ENCODE peak calls at places on chromosomes 5 and 9, in eight cellular contexts. X, R, T, N, P, M, G and C are unnamed samples. For H3K27me3, the result is how much of the 10 kb centered on the place peaks cover.

GRCh38 chr5:146313027-146313426 is 25.6 kb upstream of the POU4F3 start:
- DNase-seq in X (no peak), R (no peak), T (no peak), N (no peak), P (peak), M (no peak), G (no peak), C (no peak)

GRCh38 chr9:32378496-32378895 is 5.9 kb upstream of the ACO1 start:
- DNase-seq in X (peak), R (peak), T (peak), N (peak), P (peak), M (peak), G (peak), C (peak)

GRCh38 chr5:174735498-174736350 is 11.3 kb downstream of the MSX2 start:
- DNase-seq in X (peak), R (peak), T (no peak), N (peak), P (no peak), M (peak), G (peak), C (peak)

GRCh38 chr9:128555180-128555721 is 2.9 kb downstream of the SPTAN1 start:
- DNase-seq in X (peak), R (peak), T (peak), N (no peak), P (no peak), M (peak), G (peak), C (peak)

GRCh38 chr9:128633601-128634000 is 23.0 kb downstream of the DYNC2I2 start:
- DNase-seq in X (no peak), R (no peak), T (no peak), N (no peak), P (no peak), M (no peak), G (no peak), C (no peak)

GRCh38 chr9:83920942-83921707 is at the start of gene KIF27:
- DNase-seq in X (peak), R (peak), T (peak), N (peak), P (peak), M (peak), G (peak), C (peak)

GRCh38 chr9:121206516-121207370 is 5.1 kb upstream of the RAB14 start:
- DNase-seq in X (no peak), R (no peak), T (peak), N (no peak), P (no peak), M (no peak), G (no peak), C (peak)

GRCh38 chr5:176771102-176771845 is 39.1 kb upstream of the UNC5A start:
- DNase-seq in X (no peak), R (no peak), T (no peak), N (no peak), P (no peak), M (no peak), G (no peak), C (no peak)

GRCh38 chr9:117678882-117679281 is 25.3 kb upstream of the TLR4 start:
- DNase-seq in X (no peak), R (peak), T (peak), N (no peak), P (no peak), M (peak), G (no peak), C (no peak)

GRCh38 chr5:40332945-40333344 is 346.8 kb upstream of the PTGER4 start:
- DNase-seq in X (no peak), R (peak), T (no peak), N (no peak), P (no peak), M (no peak), G (no peak), C (no peak)

GRCh38 chr9:131113655-131114563 is 11.5 kb upstream of the NUP214 start:
- DNase-seq in X (no peak), R (no peak), T (no peak), N (no peak), P (no peak), M (no peak), G (no peak), C (no peak)

GRCh38 chr5:163642904-163643303 is 137.5 kb downstream of the MAT2B start:
- DNase-seq in X (no peak), R (no peak), T (no peak), N (no peak), P (no peak), M (no peak), G (no peak), C (no peak)

GRCh38 chr5:72226950-72227349 is 93.1 kb downstream of the MRPS27 start:
- DNase-seq in X (no peak), R (no peak), T (no peak), N (no peak), P (no peak), M (no peak), G (no peak), C (no peak)

GRCh38 chr5:73763300-73764032 is 137.5 kb downstream of the ARHGEF28 start:
- DNase-seq in X (no peak), R (peak), T (no peak), N (peak), P (no peak), M (no peak), G (no peak), C (no peak)

GRCh38 chr5:151684690-151685361 is 1.9 kb downstream of the SPARC start:
- DNase-seq in X (peak), R (peak), T (peak), N (no peak), P (no peak), M (peak), G (no peak), C (peak)

GRCh38 chr5:75558972-75559632 is 47.4 kb downstream of the POLK start:
- DNase-seq in X (no peak), R (peak), T (no peak), N (no peak), P (peak), M (no peak), G (no peak), C (peak)

GRCh38 chr5:72956324-72957140 is 691 bp downstream of the FCHO2 start:
- DNase-seq in X (peak), R (peak), T (peak), N (no peak), P (peak), M (peak), G (no peak), C (peak)

GRCh38 chr5:132259061-132259851 is 1.8 kb downstream of the PDLIM4 start:
- DNase-seq in X (no peak), R (peak), T (peak), N (peak), P (no peak), M (peak), G (no peak), C (peak)

GRCh38 chr5:40480392-40480791 is 199.3 kb upstream of the PTGER4 start:
- DNase-seq in X (no peak), R (no peak), T (no peak), N (no peak), P (no peak), M (no peak), G (no peak), C (no peak)

GRCh38 chr9:87656485-87656884 is 69.4 kb upstream of the CTSL start:
- DNase-seq in X (no peak), R (no peak), T (peak), N (no peak), P (no peak), M (no peak), G (no peak), C (no peak)

GRCh38 chr5:63125862-63126261 is 547.2 kb downstream of the LRRC70 start:
- DNase-seq in X (peak), R (peak), T (peak), N (no peak), P (no peak), M (peak), G (no peak), C (peak)

GRCh38 chr9:131503626-131504465 is 1.1 kb downstream of the POMT1 start:
- DNase-seq in X (peak), R (peak), T (no peak), N (no peak), P (peak), M (peak), G (no peak), C (peak)

GRCh38 chr9:4225291-4226119 is 74.4 kb downstream of the GLIS3 start:
- DNase-seq in X (no peak), R (peak), T (peak), N (no peak), P (peak), M (no peak), G (peak), C (peak)

GRCh38 chr5:65290677-65291076 is 191.0 kb downstream of the ADAMTS6 start:
- DNase-seq in X (no peak), R (peak), T (no peak), N (no peak), P (no peak), M (no peak), G (no peak), C (no peak)

GRCh38 chr9:82191082-82191481 is 202.5 kb downstream of the SPATA31D1 start:
- DNase-seq in X (no peak), R (no peak), T (peak), N (no peak), P (no peak), M (no peak), G (no peak), C (no peak)

DNA sequence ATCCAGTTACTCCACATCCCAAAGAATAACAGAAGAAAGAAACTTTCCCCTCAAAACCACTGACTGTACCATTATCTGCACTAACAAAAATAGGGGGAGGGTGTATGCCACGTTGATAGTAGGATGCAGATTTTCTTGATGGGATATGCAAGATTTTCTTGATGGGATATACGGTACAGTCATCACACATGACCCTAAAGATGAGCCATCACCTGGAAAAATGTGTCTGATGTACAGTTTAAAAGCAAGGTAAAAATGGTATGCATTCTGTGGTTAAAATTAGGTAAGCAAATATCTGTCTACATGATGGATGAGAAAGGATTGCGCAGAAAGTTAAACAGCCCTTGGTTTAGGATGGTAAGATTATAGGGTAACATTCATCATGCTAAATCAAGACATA is 8.6 kb downstream of the COL23A1 start:
- DNase-seq in X (no peak), R (no peak), T (no peak), N (no peak), P (no peak), M (no peak), G (no peak), C (no peak)
- H3K27me3 ChIP-seq in X (under half), R (under half), T (under half), N (under half), P (under half), M (under half), G (under half), C (under half)

GRCh38 chr9:116280529-116280928 is 126.9 kb downstream of the PAPPA start:
- DNase-seq in X (no peak), R (no peak), T (no peak), N (no peak), P (no peak), M (no peak), G (no peak), C (no peak)
- H3K27me3 ChIP-seq in X (under half), R (under half), T (under half), N (under half), P (under half), M (under half), G (half or more), C (under half)

GRCh38 chr5:2751592-2752021 is at the start of gene IRX2:
- DNase-seq in X (peak), R (peak), T (no peak), N (no peak), P (no peak), M (peak), G (no peak), C (peak)

GRCh38 chr5:2749514-2750025 is 1.9 kb downstream of the IRX2 start:
- DNase-seq in X (no peak), R (peak), T (no peak), N (no peak), P (no peak), M (peak), G (no peak), C (no peak)

GRCh38 chr5:2750026-2750757 is 1.3 kb downstream of the IRX2 start:
- DNase-seq in X (peak), R (peak), T (no peak), N (no peak), P (no peak), M (peak), G (no peak), C (peak)

GRCh38 chr5:2752059-2752874 is 790 bp upstream of the IRX2 start:
- DNase-seq in X (peak), R (peak), T (no peak), N (no peak), P (no peak), M (peak), G (no peak), C (no peak)

DNA sequence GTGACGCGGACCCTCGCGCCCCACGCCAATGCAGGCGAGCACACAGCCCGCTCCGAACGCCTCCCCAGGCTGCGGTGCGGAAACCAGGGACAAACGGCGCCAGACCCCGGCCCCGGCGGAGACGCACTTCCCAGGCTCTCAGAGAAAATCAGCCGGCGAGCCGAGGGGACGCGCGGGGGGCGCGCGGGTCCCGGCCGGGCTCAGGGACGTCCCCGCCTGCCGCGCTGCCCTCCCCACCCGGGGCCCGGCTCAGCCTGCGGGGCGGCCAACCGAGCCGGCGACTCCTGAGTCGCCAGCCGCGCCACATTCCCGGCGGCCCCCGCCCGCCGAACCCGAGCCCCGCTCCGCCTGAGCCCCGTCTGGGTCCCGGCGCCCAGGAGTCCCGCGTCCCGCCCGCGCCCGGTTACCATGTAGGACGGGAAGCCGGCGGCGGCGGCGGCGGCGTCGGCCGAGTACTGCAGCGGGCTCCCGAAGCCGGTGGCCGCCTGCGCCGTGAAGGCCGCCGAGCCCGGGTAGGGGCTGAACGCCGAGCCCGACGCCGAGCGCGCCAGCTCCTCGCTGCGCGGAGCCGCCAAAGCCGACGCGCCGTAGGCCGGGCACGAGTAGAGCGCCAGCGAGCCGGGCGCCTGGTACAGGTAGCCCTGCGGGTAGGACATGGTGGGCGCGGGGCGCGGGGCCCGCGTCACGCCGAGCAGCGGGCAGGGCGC is 566 bp downstream of the IRX2 start:
- DNase-seq in X (peak), R (peak), T (no peak), N (no peak), P (no peak), M (peak), G (no peak), C (peak)
- H3K27me3 ChIP-seq in X (under half), R (under half), T (half or more), N (under half), P (under half), M (under half), G (under half), C (under half)

GRCh38 chr5:111069839-111070238 is 1.7 kb upstream of the TSLP start:
- DNase-seq in X (no peak), R (peak), T (peak), N (no peak), P (no peak), M (no peak), G (no peak), C (peak)

GRCh38 chr5:111071413-111071812 is at the start of gene TSLP:
- DNase-seq in X (no peak), R (no peak), T (no peak), N (no peak), P (no peak), M (no peak), G (no peak), C (no peak)

GRCh38 chr5:111070272-111071134 is 1.0 kb upstream of the TSLP start:
- DNase-seq in X (peak), R (peak), T (no peak), N (peak), P (no peak), M (peak), G (no peak), C (peak)

GRCh38 chr5:111066261-111066938 is 5.1 kb upstream of the TSLP start:
- DNase-seq in X (peak), R (no peak), T (no peak), N (no peak), P (no peak), M (no peak), G (no peak), C (peak)

DNA sequence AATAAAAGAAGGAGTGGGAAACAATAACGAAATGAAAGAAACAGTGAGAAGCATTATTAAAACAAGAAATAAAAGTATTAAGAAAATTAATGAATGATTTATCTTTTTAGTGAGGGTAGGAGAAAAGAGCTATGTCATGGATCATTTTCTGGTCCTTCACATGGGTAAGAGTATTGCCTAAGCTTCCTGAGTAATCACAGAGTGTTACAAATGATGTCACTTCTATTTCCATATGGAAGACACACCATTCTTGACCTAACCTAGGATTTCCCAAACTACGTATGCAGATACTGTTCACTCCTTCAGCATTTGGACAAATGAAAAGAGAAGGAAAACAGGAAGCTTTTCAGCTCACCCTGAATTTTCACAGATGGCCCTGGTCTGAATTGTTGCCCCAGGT is 3.3 kb upstream of the TSLP start:
- DNase-seq in X (peak), R (peak), T (no peak), N (no peak), P (no peak), M (no peak), G (no peak), C (peak)
- H3K27me3 ChIP-seq in X (under half), R (under half), T (under half), N (half or more), P (under half), M (half or more), G (under half), C (half or more)